ENCODE peak calls at places on chromosomes 4 and X, in seven cellular contexts. Q, C, H, Y, P, L and O are unnamed samples. For H3K4me1, the result is how much of the 10 kb centered on the place peaks cover.

GRCh38 chrX:1528884-1529203 is 8.1 kb downstream of the P2RY8 start:
- DNase-seq in Q (no peak), C (no peak), H (no peak), Y (no peak), P (no peak), L (no peak), O (no peak)

GRCh38 chrX:121365572-121366161 is 318.3 kb downstream of the GLUD2 start:
- DNase-seq in Q (no peak), C (no peak), H (no peak), Y (no peak), P (no peak), L (no peak), O (no peak)

GRCh38 chr4:174009686-174010451 is 273.6 kb downstream of the FBXO8 start:
- DNase-seq in Q (no peak), C (no peak), H (no peak), Y (no peak), P (no peak), L (no peak), O (no peak)

GRCh38 chrX:120752431-120753128 is 122.7 kb upstream of the C1GALT1C1 start:
- DNase-seq in Q (no peak), C (no peak), H (no peak), Y (no peak), P (peak), L (no peak), O (no peak)

GRCh38 chrX:19602866-19603620 is 87.7 kb upstream of the MAP3K15 start:
- DNase-seq in Q (no peak), C (peak), H (peak), Y (no peak), P (no peak), L (no peak), O (peak)

GRCh38 chr4:87476934-87477333 is 52.2 kb downstream of the SPARCL1 start:
- DNase-seq in Q (no peak), C (no peak), H (no peak), Y (no peak), P (no peak), L (no peak), O (no peak)

GRCh38 chrX:148322906-148323305 is 177.5 kb upstream of the AFF2 start:
- DNase-seq in Q (no peak), C (no peak), H (no peak), Y (no peak), P (no peak), L (no peak), O (no peak)

GRCh38 chrX:23637187-23637586 is 30.1 kb upstream of the PRDX4 start:
- DNase-seq in Q (no peak), C (no peak), H (no peak), Y (no peak), P (no peak), L (no peak), O (no peak)

GRCh38 chr4:16897351-16897750 is 1.1 kb downstream of the LDB2 start:
- DNase-seq in Q (no peak), C (peak), H (no peak), Y (no peak), P (no peak), L (no peak), O (no peak)

GRCh38 chr4:115054836-115055235 is 58.6 kb downstream of the NDST4 start:
- DNase-seq in Q (no peak), C (no peak), H (no peak), Y (no peak), P (no peak), L (no peak), O (no peak)

GRCh38 chr4:62003695-62004094 is 803.6 kb downstream of the ADGRL3 start:
- DNase-seq in Q (no peak), C (no peak), H (no peak), Y (no peak), P (no peak), L (no peak), O (no peak)

GRCh38 chr4:152590179-152591031 is 54.5 kb upstream of the FBXW7 start:
- DNase-seq in Q (no peak), C (peak), H (no peak), Y (no peak), P (no peak), L (no peak), O (no peak)

GRCh38 chr4:106277140-106277680 is 38.8 kb downstream of the TBCK start:
- DNase-seq in Q (no peak), C (peak), H (no peak), Y (no peak), P (no peak), L (peak), O (no peak)

GRCh38 chrX:75609361-75609760 is 86.5 kb upstream of the ZDHHC15 start:
- DNase-seq in Q (no peak), C (no peak), H (no peak), Y (no peak), P (no peak), L (no peak), O (no peak)

GRCh38 chrX:39158801-39159657 is 357.8 kb downstream of the MID1IP1 start:
- DNase-seq in Q (no peak), C (peak), H (no peak), Y (no peak), P (no peak), L (no peak), O (no peak)

GRCh38 chr4:26235500-26235899 is 85.3 kb upstream of the RBPJ start:
- DNase-seq in Q (no peak), C (peak), H (no peak), Y (peak), P (no peak), L (no peak), O (peak)

GRCh38 chrX:113305496-113305895 is 464.9 kb upstream of the AMOT start:
- DNase-seq in Q (no peak), C (peak), H (no peak), Y (no peak), P (no peak), L (no peak), O (no peak)

GRCh38 chr4:127069675-127070074 is 563.1 kb upstream of the INTU start:
- DNase-seq in Q (no peak), C (peak), H (no peak), Y (no peak), P (no peak), L (no peak), O (no peak)

GRCh38 chr4:71570492-71570891 is 213.4 kb downstream of the GC start:
- DNase-seq in Q (no peak), C (peak), H (no peak), Y (no peak), P (no peak), L (no peak), O (no peak)

GRCh38 chrX:26822448-26822847 is 606.5 kb downstream of the MAGEB5 start:
- DNase-seq in Q (no peak), C (no peak), H (no peak), Y (no peak), P (no peak), L (no peak), O (no peak)

GRCh38 chr4:58688603-58689002 is 1578.4 kb upstream of the IGFBP7 start:
- DNase-seq in Q (no peak), C (no peak), H (no peak), Y (no peak), P (no peak), L (no peak), O (no peak)

GRCh38 chr4:87029356-87029755 is 94.5 kb downstream of the AFF1 start:
- DNase-seq in Q (no peak), C (no peak), H (no peak), Y (peak), P (no peak), L (no peak), O (peak)

GRCh38 chrX:21524008-21524407 is 134.1 kb downstream of the KLHL34 start:
- DNase-seq in Q (no peak), C (peak), H (no peak), Y (no peak), P (no peak), L (no peak), O (no peak)

GRCh38 chr4:40417941-40418340 is 82.8 kb downstream of the CHRNA9 start:
- DNase-seq in Q (no peak), C (no peak), H (no peak), Y (no peak), P (no peak), L (no peak), O (no peak)

GRCh38 chr4:89316931-89317366 is 9.3 kb upstream of the GPRIN3 start:
- DNase-seq in Q (no peak), C (peak), H (no peak), Y (no peak), P (no peak), L (peak), O (no peak)

GRCh38 chr4:17055788-17056187 is 157.3 kb upstream of the LDB2 start:
- DNase-seq in Q (no peak), C (peak), H (no peak), Y (no peak), P (no peak), L (peak), O (no peak)

GRCh38 chr4:128516568-128516967 is 229.0 kb upstream of the PGRMC2 start:
- DNase-seq in Q (no peak), C (peak), H (no peak), Y (no peak), P (no peak), L (peak), O (no peak)

GRCh38 chr4:151955721-151956340 is 195.0 kb upstream of the GATB start:
- DNase-seq in Q (no peak), C (peak), H (no peak), Y (no peak), P (no peak), L (no peak), O (no peak)

GRCh38 chrX:12936947-12937346 is 30.5 kb downstream of the TLR8 start:
- DNase-seq in Q (no peak), C (no peak), H (no peak), Y (no peak), P (no peak), L (no peak), O (no peak)

GRCh38 chrX:37509349-37509748 is 62.1 kb upstream of the LANCL3 start:
- DNase-seq in Q (no peak), C (no peak), H (no peak), Y (no peak), P (no peak), L (peak), O (no peak)

GRCh38 chr4:67565284-67565683 is 6.8 kb downstream of the STAP1 start:
- DNase-seq in Q (no peak), C (peak), H (no peak), Y (no peak), P (no peak), L (no peak), O (no peak)

GRCh38 chr4:38691251-38692008 is 27.4 kb downstream of the KLF3 start:
- DNase-seq in Q (no peak), C (peak), H (no peak), Y (peak), P (no peak), L (no peak), O (no peak)

GRCh38 chrX:13688772-13689518 is at the start of gene RAB9A:
- DNase-seq in Q (peak), C (peak), H (peak), Y (peak), P (peak), L (peak), O (peak)

GRCh38 chrX:148381603-148382002 is 118.8 kb upstream of the AFF2 start:
- DNase-seq in Q (no peak), C (no peak), H (no peak), Y (no peak), P (no peak), L (no peak), O (no peak)

GRCh38 chrX:9907645-9908387 is 59.3 kb upstream of the CLDN34 start:
- DNase-seq in Q (no peak), C (peak), H (no peak), Y (no peak), P (no peak), L (peak), O (no peak)

GRCh38 chrX:15602761-15603160 is 2.0 kb upstream of the ACE2 start:
- DNase-seq in Q (no peak), C (no peak), H (no peak), Y (no peak), P (no peak), L (no peak), O (no peak)

GRCh38 chr4:102036016-102036415 is 245.5 kb downstream of the BANK1 start:
- DNase-seq in Q (no peak), C (no peak), H (no peak), Y (no peak), P (no peak), L (no peak), O (no peak)

GRCh38 chrX:84168574-84168973 is 19.4 kb downstream of the RPS6KA6 start:
- DNase-seq in Q (no peak), C (peak), H (peak), Y (no peak), P (no peak), L (peak), O (no peak)

GRCh38 chr4:57094482-57095223 is 15.5 kb downstream of the IGFBP7 start:
- DNase-seq in Q (no peak), C (peak), H (no peak), Y (no peak), P (no peak), L (no peak), O (no peak)

GRCh38 chrX:40987413-40987812 is 97.8 kb upstream of the USP9X start:
- DNase-seq in Q (no peak), C (no peak), H (no peak), Y (no peak), P (no peak), L (no peak), O (no peak)
- H3K4me3 ChIP-seq in Q (no peak), C (no peak), H (no peak), Y (no peak), P (no peak), L (no peak), O (no peak)

GRCh38 chr4:24884925-24885324 is 27.9 kb downstream of the CCDC149 start:
- DNase-seq in Q (no peak), C (no peak), H (no peak), Y (no peak), P (no peak), L (no peak), O (no peak)

GRCh38 chr4:24888475-24888874 is 24.4 kb downstream of the CCDC149 start:
- DNase-seq in Q (no peak), C (no peak), H (no peak), Y (no peak), P (no peak), L (no peak), O (no peak)

GRCh38 chr4:24887881-24888430 is 24.9 kb downstream of the CCDC149 start:
- DNase-seq in Q (no peak), C (no peak), H (no peak), Y (no peak), P (no peak), L (no peak), O (no peak)

GRCh38 chr4:24885342-24885741 is 27.5 kb downstream of the CCDC149 start:
- DNase-seq in Q (no peak), C (no peak), H (no peak), Y (no peak), P (no peak), L (no peak), O (no peak)

DNA sequence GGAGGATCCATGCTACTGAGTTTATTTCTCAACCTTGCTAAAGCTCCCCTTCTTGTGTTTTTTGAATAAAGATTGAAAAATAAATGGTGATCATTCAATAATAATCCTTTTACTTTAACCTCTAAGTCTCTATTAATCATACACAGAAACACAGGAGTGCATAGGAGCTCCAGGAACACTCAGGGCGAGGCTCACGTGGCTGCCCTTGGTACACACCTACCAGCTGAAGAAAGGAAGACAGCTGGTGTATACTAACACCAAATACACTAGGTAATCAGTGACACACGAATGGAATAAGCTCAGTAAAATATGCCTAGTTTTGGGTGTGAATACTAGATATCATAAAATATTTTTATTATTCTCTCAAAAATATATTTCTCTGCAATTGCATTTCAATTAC is 26.2 kb downstream of the CCDC149 start:
- DNase-seq in Q (no peak), C (no peak), H (no peak), Y (no peak), P (no peak), L (no peak), O (no peak)
- H3K4me1 ChIP-seq in Q (under half), C (under half), H (under half), Y (under half), P (under half), L (under half), O (under half)

GRCh38 chrX:107712231-107713204 is 63.1 kb downstream of the TSC22D3 start:
- DNase-seq in Q (no peak), C (peak), H (no peak), Y (no peak), P (peak), L (no peak), O (peak)
- TF ChIP-seq POLR2A in Q (peak), C (peak), H (no peak), Y (no peak), P (peak), L (no peak), O (peak)

GRCh38 chr4:93828332-93828829 is at the start of gene ATOH1:
- DNase-seq in Q (peak), C (no peak), H (peak), Y (peak), P (no peak), L (no peak), O (no peak)
- H3K4me3 ChIP-seq in Q (peak), C (peak), H (peak), Y (peak), P (no peak), L (no peak), O (peak)

GRCh38 chrX:47193475-47194241 is at the start of gene UBA1:
- DNase-seq in Q (peak), C (peak), H (peak), Y (peak), P (peak), L (peak), O (peak)
- H3K4me1 ChIP-seq in Q (under half), C (under half), H (under half), Y (under half), P (under half), L (under half), O (under half)